ENCODE peak calls at places on chromosomes 12 and 14, in four cellular contexts. R, A, D and F are unnamed samples.

GRCh38 chr12:3897400-3897910 is 24.3 kb upstream of the PARP11 start:
- DNase-seq in R (no peak), A (no peak), D (no peak), F (no peak)

GRCh38 chr14:71497645-71498086 is 434.6 kb upstream of the RGS6 start:
- DNase-seq in R (peak; percentile 13), A (no peak), D (no peak), F (no peak)

GRCh38 chr12:25322351-25322750 is 71.6 kb upstream of the KRAS start:
- DNase-seq in R (no peak), A (no peak), D (no peak), F (no peak)

GRCh38 chr12:112909693-112910092 is 2.9 kb downstream of the OAS1 start:
- DNase-seq in R (no peak), A (no peak), D (no peak), F (no peak)

GRCh38 chr14:38339704-38340103 is 83.8 kb upstream of the CLEC14A start:
- DNase-seq in R (no peak), A (no peak), D (no peak), F (no peak)

GRCh38 chr14:32430326-32430725 is 101.2 kb downstream of the AKAP6 start:
- DNase-seq in R (no peak), A (no peak), D (no peak), F (no peak)

GRCh38 chr14:38016497-38016896 is 191.2 kb upstream of the SSTR1 start:
- DNase-seq in R (no peak), A (no peak), D (no peak), F (no peak)

GRCh38 chr12:58425481-58426392 is 484.4 kb downstream of the ATP23 start:
- DNase-seq in R (peak; percentile 4), A (no peak), D (peak; percentile 49), F (no peak)

GRCh38 chr14:69014829-69015259 is 35.7 kb upstream of the ACTN1 start:
- DNase-seq in R (no peak), A (no peak), D (no peak), F (no peak)